ENCODE peak calls at places on chromosomes 5 and 9, in four cellular contexts. I, P, S and B are unnamed samples.

GRCh38 chr5:41856644-41857491 is 13.4 kb downstream of the OXCT1 start:
- DNase-seq in S (peak; percentile 83), I (peak; percentile 79), P (no peak), B (peak; percentile 47)

GRCh38 chr5:53983568-53984465 is 326.6 kb downstream of the ARL15 start:
- DNase-seq in S (no peak), I (peak; percentile 69), P (no peak), B (peak; percentile 72)

GRCh38 chr9:92954078-92954861 is 6.9 kb downstream of the FGD3 start:
- DNase-seq in I (peak; percentile 6), P (no peak), S (no peak), B (peak; percentile 89)

GRCh38 chr9:76313771-76314170 is 80.5 kb downstream of the RFK start:
- DNase-seq in S (no peak), P (no peak), I (no peak), B (no peak)

GRCh38 chr5:9295466-9295801 is 250.4 kb downstream of the SEMA5A start:
- DNase-seq in P (no peak), I (no peak), S (no peak), B (no peak)

GRCh38 chr5:73282383-73282782 is 109.4 kb downstream of the TMEM174 start:
- DNase-seq in S (no peak), P (no peak), I (no peak), B (no peak)

GRCh38 chr9:35114921-35115341 is 731 bp downstream of the ATOSB start:
- DNase-seq in I (peak; percentile 55), P (peak; percentile 87), S (peak; percentile 45), B (peak; percentile 59)

GRCh38 chr9:135536166-135536565 is 9.8 kb upstream of the OBP2A start:
- DNase-seq in P (peak; percentile 62), S (no peak), I (no peak), B (no peak)

GRCh38 chr5:72121052-72121451 is 13.8 kb downstream of the MAP1B start:
- DNase-seq in S (no peak), I (no peak), P (no peak), B (no peak)

GRCh38 chr9:78130004-78130403 is 98.4 kb upstream of the GNAQ start:
- DNase-seq in I (peak; percentile 36), S (peak; percentile 34), P (no peak), B (peak; percentile 69)

GRCh38 chr9:96186601-96187011 is 115.4 kb downstream of the HSD17B3 start:
- DNase-seq in I (no peak), S (peak; percentile 74), P (no peak), B (peak; percentile 10)

GRCh38 chr5:19767987-19768386 is 220.0 kb downstream of the CDH18 start:
- DNase-seq in I (no peak), S (no peak), P (no peak), B (no peak)
- H3K4me3 ChIP-seq in I (no peak overlapping the region), S (no peak overlapping the region), P (no peak overlapping the region), B (no peak overlapping the region)

DNA sequence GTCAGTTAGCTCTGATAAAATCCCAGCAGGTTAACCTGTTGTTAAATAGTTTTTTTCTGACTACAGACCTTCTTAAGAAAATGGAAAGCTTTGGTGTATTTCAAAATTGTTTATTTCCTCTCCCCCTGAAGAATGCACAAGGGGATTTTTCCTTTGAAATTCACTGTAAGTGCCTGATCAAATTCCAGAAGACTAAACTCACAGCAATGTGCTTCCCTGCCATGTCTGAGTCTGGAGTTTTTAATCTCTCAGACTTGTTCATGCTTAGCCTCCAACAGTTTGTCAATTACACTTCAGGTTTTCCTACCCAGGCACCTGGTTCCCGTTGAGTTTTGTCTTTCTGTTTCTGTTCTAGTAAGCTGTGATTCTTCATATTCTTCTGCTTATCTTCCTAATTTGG is 961.6 kb upstream of the CDH18 start:
- DNase-seq in P (no peak), I (no peak), S (peak; percentile 49), B (no peak)
- H3K4me3 ChIP-seq in P (no peak overlapping the region), I (no peak overlapping the region), S (no peak overlapping the region), B (no peak overlapping the region)

DNA sequence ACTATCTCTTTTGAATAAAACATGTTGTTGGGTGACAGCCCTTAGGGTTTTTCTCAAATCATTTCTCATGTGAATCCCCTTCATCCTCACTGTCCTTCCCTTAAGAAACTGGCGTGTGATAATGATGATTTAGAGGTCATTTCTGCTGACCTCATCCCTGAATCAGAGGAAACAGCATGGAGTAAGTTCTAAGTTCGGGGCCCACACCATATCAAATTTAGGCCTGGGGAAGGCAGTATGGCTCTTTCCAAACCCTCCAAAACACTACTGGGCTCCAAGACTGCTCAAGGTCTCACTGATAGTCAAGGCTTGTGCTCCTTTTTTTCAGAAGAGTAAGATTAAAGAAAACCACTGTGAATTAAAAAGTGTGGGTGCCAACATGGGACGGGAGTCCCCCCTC is 872 bp upstream of the SMIM3 start:
- DNase-seq in I (peak; percentile 58), S (no peak), P (no peak), B (no peak)
- H3K4me3 ChIP-seq in I (peak overlapping the region; percentile 79), S (peak overlapping the region; percentile 52), P (peak overlapping the region; percentile 86), B (no peak overlapping the region)

GRCh38 chr9:126615251-126615790 is 1.6 kb downstream of the LMX1B start:
- DNase-seq in I (no peak), S (no peak), P (no peak), B (peak; percentile 70)
- H3K4me3 ChIP-seq in I (no peak overlapping the region), S (no peak overlapping the region), P (peak overlapping the region; percentile 67), B (peak overlapping the region; percentile 60)